ENCODE peak calls at places on chromosomes 1 and 21, in six cellular contexts. Y is midbrain; S is NCI-H345; Q is stimulated activated CD4-positive, alpha-beta T cell treated with anti-CD3 and anti-CD28 coated beads, Interleukin-15, amount 100 ng/mL, for 48 hours; F is memory B cell; B is stimulated activated CD8-positive, alpha-beta memory T cell treated with anti-CD3 and anti-CD28 coated beads, Interleukin-4, amount 100 ng/mL, for 24 hours. U is an unnamed sample.

GRCh38 chr1:47771766-47772165 is 225.4 kb downstream of the TRABD2B start:
- DNase-seq in F (no peak), Q (no peak), S (no peak), B (no peak), Y (no peak), U (no peak)

GRCh38 chr1:1777510-1777909 is 760 bp downstream of the NADK start:
- DNase-seq in B (no peak), Q (no peak), S (peak), Y (no peak), F (no peak), U (no peak)

GRCh38 chr1:31101147-31101502 is 35.6 kb upstream of the PUM1 start:
- DNase-seq in Q (no peak), Y (no peak), S (peak), B (no peak), F (no peak), U (no peak)

GRCh38 chr1:211684791-211685190 is 9.4 kb upstream of the NEK2 start:
- DNase-seq in F (no peak), B (no peak), Y (no peak), Q (no peak), S (no peak), U (no peak)

GRCh38 chr1:18353992-18354391 is 126.7 kb upstream of the KLHDC7A start:
- DNase-seq in Q (no peak), F (no peak), S (no peak), B (no peak), Y (no peak), U (no peak)

GRCh38 chr21:35475006-35475405 is 425.9 kb upstream of the RUNX1 start:
- DNase-seq in Q (no peak), Y (no peak), S (no peak), F (no peak), B (no peak), U (no peak)

GRCh38 chr1:204320413-204320812 is 39.3 kb downstream of the PLEKHA6 start:
- DNase-seq in Q (no peak), S (no peak), B (no peak), Y (no peak), F (no peak), U (no peak)

GRCh38 chr1:48848035-48848434 is 71.3 kb upstream of the BEND5 start:
- DNase-seq in B (no peak), Q (no peak), S (no peak), Y (no peak), F (no peak), U (no peak)

GRCh38 chr1:206796984-206797402 is 24.7 kb upstream of the IL10 start:
- DNase-seq in Y (no peak), F (no peak), S (no peak), B (no peak), Q (no peak), U (no peak)

GRCh38 chr21:44765231-44766013 is 36.2 kb downstream of the UBE2G2 start:
- DNase-seq in B (no peak), F (no peak), Q (no peak), S (peak), Y (no peak), U (no peak)

GRCh38 chr1:40305451-40305850 is 11.6 kb downstream of the COL9A2 start:
- DNase-seq in S (no peak), Y (no peak), B (no peak), F (no peak), Q (no peak), U (no peak)

GRCh38 chr21:14602418-14602987 is 56.4 kb upstream of the SAMSN1 start:
- DNase-seq in B (no peak), Y (no peak), F (no peak), S (no peak), Q (no peak), U (no peak)

GRCh38 chr1:83849191-83850061 is 149.5 kb downstream of the TTLL7 start:
- DNase-seq in S (peak), Y (no peak), F (no peak), B (no peak), Q (no peak), U (no peak)

GRCh38 chr1:240611619-240612490 is at the start of gene GREM2:
- DNase-seq in S (peak), Y (peak), Q (peak), F (no peak), B (peak), U (peak)

GRCh38 chr1:157691285-157691920 is 9.2 kb downstream of the FCRL3 start:
- DNase-seq in B (no peak), F (no peak), S (peak), Y (peak), Q (no peak), U (peak)

GRCh38 chr1:230633469-230633868 is 8.8 kb upstream of the COG2 start:
- DNase-seq in B (no peak), Y (no peak), F (no peak), Q (no peak), S (no peak), U (no peak)

GRCh38 chr21:38300180-38300579 is 43.4 kb downstream of the KCNJ15 start:
- DNase-seq in S (no peak), F (no peak), Q (no peak), Y (no peak), B (no peak), U (no peak)

GRCh38 chr1:229448373-229448772 is 14.5 kb upstream of the ACTA1 start:
- DNase-seq in B (no peak), Y (no peak), F (no peak), Q (no peak), S (no peak), U (no peak)

GRCh38 chr1:111726311-111726710 is 12.9 kb downstream of the INKA2 start:
- DNase-seq in Q (no peak), Y (no peak), B (no peak), S (no peak), F (no peak), U (no peak)

GRCh38 chr1:185788386-185788785 is 54.2 kb downstream of the HMCN1 start:
- DNase-seq in S (no peak), Y (no peak), F (no peak), B (no peak), Q (no peak), U (no peak)

GRCh38 chr1:71557138-71557537 is 476.3 kb upstream of the ZRANB2 start:
- DNase-seq in Q (no peak), Y (no peak), S (no peak), F (no peak), B (no peak), U (no peak)

GRCh38 chr21:44742418-44743153 is 31.2 kb upstream of the TSPEAR start:
- DNase-seq in B (no peak), Q (no peak), Y (no peak), S (peak), F (no peak), U (no peak)

GRCh38 chr1:185674201-185674600 is 60.0 kb upstream of the HMCN1 start:
- DNase-seq in Q (no peak), F (peak), B (no peak), Y (no peak), S (no peak), U (no peak)

GRCh38 chr21:30233636-30234035 is 17.7 kb upstream of the CLDN8 start:
- DNase-seq in Q (no peak), F (no peak), Y (no peak), B (no peak), S (no peak), U (no peak)

GRCh38 chr1:32769524-32770220 is 47.5 kb downstream of the YARS1 start:
- DNase-seq in Q (no peak), F (no peak), S (no peak), B (no peak), Y (no peak), U (no peak)

GRCh38 chr1:109910963-109911798 is 532 bp downstream of the CSF1 start:
- DNase-seq in B (no peak), Q (no peak), Y (no peak), S (no peak), F (no peak), U (peak)

GRCh38 chr1:217647791-217648190 is 16.6 kb downstream of the SPATA17 start:
- DNase-seq in Q (no peak), Y (no peak), B (no peak), S (no peak), F (no peak), U (no peak)

GRCh38 chr1:11524465-11525150 is 45.7 kb downstream of the DISP3 start:
- DNase-seq in S (no peak), Q (no peak), Y (no peak), B (no peak), F (no peak), U (no peak)

GRCh38 chr1:16605532-16605931 is 7.8 kb downstream of the NBPF1 start:
- DNase-seq in Q (no peak), F (no peak), S (no peak), Y (no peak), B (no peak), U (no peak)